ENCODE peak calls at places on chromosomes 1 and 21, in seven cellular contexts. R is heart right ventricle, J is dorsolateral prefrontal cortex, U is neural crest cell, C is transverse colon, Z is fibroblast of pulmonary artery, W is HFFc6. M is an unnamed sample.
A peak's percentile ranks its signal among the peaks of the same experiment; 100 is the strongest.

GRCh38 chr21:18147678-18148077 is 97.0 kb upstream of the CHODL start:
- DNase-seq in R (no peak), J (no peak), U (no peak), C (no peak), Z (peak; percentile 14), W (no peak), M (no peak)

GRCh38 chr1:182589520-182589919 is 464 bp upstream of the RNASEL start:
- DNase-seq in R (no peak), J (no peak), U (no peak), C (no peak), Z (no peak), W (no peak), M (no peak)

GRCh38 chr1:146039844-146040194 is 18.3 kb upstream of the HJV start:
- DNase-seq in R (no peak), J (no peak), U (no peak), C (no peak), Z (no peak), W (no peak), M (no peak)

GRCh38 chr1:182198006-182198605 is 136.6 kb upstream of the ZNF648 start:
- DNase-seq in R (no peak), J (no peak), U (no peak), C (no peak), Z (no peak), W (peak; percentile 4), M (no peak)

GRCh38 chr1:88302843-88303486 is 381.1 kb upstream of the PKN2 start:
- DNase-seq in R (peak; percentile 9), J (no peak), U (no peak), C (no peak), Z (peak; percentile 61), W (peak; percentile 1), M (no peak)

GRCh38 chr1:201468844-201469644 is at the start of gene PHLDA3:
- DNase-seq in R (peak; percentile 87), J (peak; percentile 93), U (peak; percentile 66), C (peak; percentile 81), Z (peak; percentile 92), W (peak; percentile 71), M (peak; percentile 89)

GRCh38 chr1:206909167-206909882 is 12.1 kb downstream of the IL24 start:
- DNase-seq in R (peak; percentile 30), J (no peak), U (no peak), C (peak; percentile 76), Z (peak; percentile 58), W (no peak), M (no peak)

GRCh38 chr1:41670558-41670957 is 186.1 kb upstream of the EDN2 start:
- DNase-seq in R (no peak), J (no peak), U (no peak), C (no peak), Z (no peak), W (peak; percentile 78), M (no peak)

GRCh38 chr1:226675720-226676357 is 63.2 kb downstream of the ITPKB start:
- DNase-seq in R (no peak), J (no peak), U (no peak), C (no peak), Z (no peak), W (no peak), M (no peak)

GRCh38 chr1:159146996-159147395 is 24.4 kb upstream of the CADM3 start:
- DNase-seq in R (no peak), J (no peak), U (no peak), C (no peak), Z (no peak), W (no peak), M (no peak)

GRCh38 chr1:227748496-227749182 is 13.4 kb downstream of the SNAP47 start:
- DNase-seq in R (peak; percentile 41), J (no peak), U (no peak), C (peak; percentile 37), Z (peak; percentile 53), W (no peak), M (no peak)

DNA sequence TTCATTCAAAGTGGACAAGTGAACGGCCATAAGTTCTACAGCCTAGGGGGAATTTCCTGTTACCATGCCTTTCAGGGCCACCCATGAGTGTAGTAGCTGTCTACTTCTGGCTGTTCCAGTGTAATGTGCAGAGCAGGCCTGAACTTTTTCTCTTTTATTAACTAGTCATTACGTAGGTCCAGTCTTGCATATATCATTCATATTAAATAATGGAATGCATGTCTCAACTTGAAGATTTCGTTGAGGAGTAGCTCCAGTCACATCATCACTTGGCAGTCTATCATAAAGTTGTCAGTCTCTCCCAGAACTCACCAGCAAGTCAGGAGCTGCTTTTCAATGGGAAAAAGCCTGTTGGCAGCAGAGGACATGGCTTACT is 12.0 kb upstream of the GIPC2 start:
- DNase-seq in R (no peak), J (no peak), U (no peak), C (no peak), Z (no peak), W (no peak), M (no peak)
- TF ChIP-seq CTCF in R (no peak), J (no peak), U (no peak), C (no peak), Z (no peak), W (no peak), M (no peak)

GRCh38 chr1:152479792-152480595 is 30.6 kb upstream of the LCE5A start:
- DNase-seq in R (no peak), J (no peak), U (no peak), C (peak; percentile 64), Z (peak; percentile 19), W (peak; percentile 17), M (no peak)
- TF ChIP-seq CTCF in R (peak; percentile 44), J (peak; percentile 16), U (peak; percentile 14), C (peak; percentile 33), Z (peak; percentile 43), W (peak; percentile 72), M (peak; percentile 31)

DNA sequence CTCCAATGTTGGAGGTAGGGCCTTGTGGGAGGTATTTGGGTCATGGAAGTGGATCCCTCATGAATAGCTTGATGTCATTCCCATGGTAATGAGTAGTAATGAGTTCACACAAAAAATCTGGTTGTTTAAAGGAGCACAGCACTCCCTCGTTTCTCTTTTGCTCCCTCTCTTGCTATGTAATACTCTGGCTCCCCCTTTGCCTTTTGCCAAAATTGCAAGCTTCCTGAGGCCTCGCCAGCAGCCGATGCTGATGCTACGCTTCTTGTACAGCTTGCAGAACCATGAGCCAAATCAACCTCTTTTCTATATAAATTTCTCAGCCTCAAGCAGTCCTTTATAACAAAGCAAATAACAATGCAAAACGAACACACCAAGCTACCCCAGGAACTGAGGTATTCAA is 80.9 kb downstream of the LHX9 start:
- DNase-seq in R (no peak), J (no peak), U (no peak), C (no peak), Z (no peak), W (no peak), M (no peak)
- TF ChIP-seq CTCF in R (no peak), J (no peak), U (no peak), C (no peak), Z (no peak), W (peak; percentile 11), M (no peak)

GRCh38 chr1:150186789-150187559 is 37.3 kb downstream of the PLEKHO1 start:
- DNase-seq in R (peak; percentile 14), J (no peak), U (peak; percentile 31), C (no peak), Z (peak; percentile 62), W (peak; percentile 41), M (no peak)
- TF ChIP-seq CTCF in R (peak; percentile 59), J (peak; percentile 64), U (peak; percentile 84), C (peak; percentile 52), Z (peak; percentile 30), W (peak; percentile 84), M (peak; percentile 55)

GRCh38 chr1:36542962-36543515 is 60.3 kb upstream of the CSF3R start:
- DNase-seq in R (no peak), J (no peak), U (no peak), C (no peak), Z (no peak), W (no peak), M (no peak)
- TF ChIP-seq CTCF in R (no peak), J (no peak), U (peak; percentile 24), C (no peak), Z (peak; percentile 18), W (peak; percentile 57), M (peak; percentile 30)

DNA sequence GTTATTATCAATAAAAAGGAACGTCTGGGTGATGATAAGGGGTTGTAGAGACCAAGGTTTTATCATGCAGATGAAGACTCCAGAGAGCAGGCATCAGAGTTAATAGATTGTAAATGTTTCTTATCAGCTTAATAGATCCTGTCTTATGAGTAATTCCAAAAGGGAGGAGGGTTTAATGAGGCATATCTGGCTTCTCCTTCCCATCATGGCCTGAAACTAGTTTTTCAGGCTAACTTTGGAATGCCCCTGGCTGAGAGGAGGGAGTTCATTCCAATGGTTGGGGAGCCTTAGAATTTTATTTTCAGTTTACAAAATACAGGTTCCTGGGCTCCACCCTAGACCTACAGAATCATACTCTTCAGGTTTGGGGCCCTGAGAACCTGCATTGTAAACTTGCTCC is 13.5 kb downstream of the PLA2G2D start:
- DNase-seq in R (no peak), J (no peak), U (no peak), C (no peak), Z (no peak), W (no peak), M (no peak)
- TF ChIP-seq CTCF in R (no peak), J (no peak), U (no peak), C (no peak), Z (no peak), W (no peak), M (no peak)

GRCh38 chr1:69305621-69306020 is 262.1 kb upstream of the LRRC7 start:
- DNase-seq in R (no peak), J (no peak), U (no peak), C (no peak), Z (no peak), W (no peak), M (no peak)
- TF ChIP-seq CTCF in R (no peak), J (no peak), U (no peak), C (no peak), Z (no peak), W (no peak), M (no peak)